ENCODE peak calls at places on chromosomes 16 and 17, in four cellular contexts. G is fibroblast of lung, S is heart right ventricle, M is hepatocyte. Y is an unnamed sample. For H3K9me3 and H3K27me3, the result is how much of the 10 kb centered on the place peaks cover.

GRCh38 chr17:64950871-64951270 is 31.6 kb upstream of the LRRC37A3 start:
- DNase-seq in G (peak), S (no peak), M (no peak), Y (no peak)

GRCh38 chr16:72991645-72992044 is 56.3 kb downstream of the ZFHX3 start:
- DNase-seq in G (no peak), S (no peak), M (no peak), Y (no peak)

GRCh38 chr17:72747416-72747815 is 345.1 kb downstream of the SLC39A11 start:
- DNase-seq in G (no peak), M (no peak), S (no peak), Y (no peak)

GRCh38 chr16:31080756-31081419 is 6.7 kb downstream of the ZNF646 start:
- DNase-seq in M (no peak), G (no peak), S (no peak), Y (no peak)

GRCh38 chr17:65123757-65124675 is 13.2 kb upstream of the RGS9 start:
- DNase-seq in G (no peak), M (no peak), S (no peak), Y (no peak)

GRCh38 chr17:57234252-57235092 is 21.9 kb upstream of the MSI2 start:
- DNase-seq in S (no peak), G (no peak), M (no peak), Y (no peak)

GRCh38 chr17:81518785-81519283 is 6.2 kb upstream of the ACTG1 start:
- DNase-seq in G (no peak), S (peak), M (peak), Y (peak)

GRCh38 chr17:27381007-27381501 is 75.2 kb upstream of the KSR1 start:
- DNase-seq in M (peak), S (peak), G (peak), Y (peak)

GRCh38 chr17:37737081-37737480 is 7.8 kb downstream of the HNF1B start:
- DNase-seq in M (no peak), G (no peak), S (no peak), Y (no peak)

GRCh38 chr17:80637286-80637703 is 92.7 kb downstream of the RPTOR start:
- DNase-seq in M (peak), S (no peak), G (no peak), Y (no peak)

GRCh38 chr16:13896543-13897182 is 23.3 kb upstream of the ERCC4 start:
- DNase-seq in S (no peak), M (no peak), G (no peak), Y (no peak)

GRCh38 chr17:75652934-75653549 is 13.9 kb downstream of the RECQL5 start:
- DNase-seq in S (no peak), M (peak), G (peak), Y (no peak)

GRCh38 chr17:68347380-68347779 is 56.1 kb downstream of the ARSG start:
- DNase-seq in S (no peak), G (no peak), M (no peak), Y (no peak)

GRCh38 chr17:8822401-8823035 is 23.4 kb upstream of the MFSD6L start:
- DNase-seq in S (no peak), G (no peak), M (no peak), Y (no peak)

GRCh38 chr16:83653785-83654184 is 154.0 kb upstream of the HSBP1 start:
- DNase-seq in S (no peak), G (peak), M (no peak), Y (no peak)

GRCh38 chr17:29412780-29413565 is 22.8 kb downstream of the TAOK1 start:
- DNase-seq in G (peak), M (no peak), S (no peak), Y (no peak)

GRCh38 chr17:42980766-42981397 is 517 bp downstream of the RUNDC1 start:
- DNase-seq in M (peak), G (peak), S (peak), Y (peak)

GRCh38 chr17:50593321-50593720 is 32.8 kb downstream of the CACNA1G start:
- DNase-seq in M (peak), G (no peak), S (peak), Y (no peak)

GRCh38 chr17:63399856-63400255 is 46.2 kb downstream of the CYB561 start:
- DNase-seq in M (peak), S (peak), G (peak), Y (peak)

GRCh38 chr16:80743273-80743672 is 61.1 kb downstream of the CDYL2 start:
- DNase-seq in M (no peak), G (peak), S (no peak), Y (no peak)

GRCh38 chr16:4402439-4403132 is 13.8 kb downstream of the CORO7 start:
- DNase-seq in S (peak), M (peak), G (peak), Y (peak)

GRCh38 chr17:39800540-39800939 is 62.8 kb downstream of the GRB7 start:
- DNase-seq in M (no peak), G (no peak), S (no peak), Y (no peak)

GRCh38 chr17:10033449-10033848 is 128.4 kb upstream of the RCVRN start:
- DNase-seq in G (no peak), S (no peak), M (no peak), Y (no peak)

GRCh38 chr17:66676421-66676820 is 158.5 kb upstream of the CACNG5 start:
- DNase-seq in G (peak), S (no peak), M (peak), Y (no peak)

GRCh38 chr16:6124136-6124535 is 1026.5 kb upstream of the EEF2KMT start:
- DNase-seq in S (no peak), G (no peak), M (no peak), Y (no peak)

GRCh38 chr16:8099586-8099985 is 490.7 kb downstream of the TMEM114 start:
- DNase-seq in M (no peak), S (no peak), G (no peak), Y (no peak)

GRCh38 chr16:50653633-50654524 is 27.2 kb downstream of the SNX20 start:
- DNase-seq in S (no peak), G (no peak), M (no peak), Y (no peak)

GRCh38 chr16:85151603-85152413 is 39.5 kb upstream of the CIBAR2 start:
- DNase-seq in M (peak), G (peak), S (peak), Y (peak)

GRCh38 chr16:48479319-48479718 is 94.1 kb upstream of the SIAH1 start:
- DNase-seq in G (no peak), S (no peak), M (no peak), Y (no peak)

GRCh38 chr17:43713494-43714162 is 45.0 kb downstream of the SOST start:
- DNase-seq in G (peak), M (peak), S (peak), Y (peak)

GRCh38 chr16:12210258-12210880 is 233.8 kb downstream of the SNX29 start:
- DNase-seq in S (no peak), M (no peak), G (no peak), Y (no peak)

GRCh38 chr16:24146523-24146922 is 109.6 kb upstream of the CACNG3 start:
- DNase-seq in S (peak), G (peak), M (peak), Y (no peak)

GRCh38 chr16:35752773-35753558 is 2293.6 kb downstream of the TP53TG3F start:
- DNase-seq in S (no peak), G (no peak), M (no peak), Y (no peak)

GRCh38 chr16:35752012-35752772 is 2292.8 kb downstream of the TP53TG3F start:
- DNase-seq in G (no peak), M (no peak), S (no peak), Y (no peak)

GRCh38 chr16:35754391-35755369 is 2295.3 kb downstream of the TP53TG3F start:
- DNase-seq in G (no peak), M (peak), S (no peak), Y (no peak)

GRCh38 chr16:35751191-35751941 is 2292.0 kb downstream of the TP53TG3F start:
- DNase-seq in G (no peak), M (no peak), S (peak), Y (no peak)

GRCh38 chr16:35753559-35754390 is 2294.4 kb downstream of the TP53TG3F start:
- DNase-seq in M (peak), G (no peak), S (no peak), Y (no peak)
- H3K9me3 ChIP-seq in M (under half), G (under half), S (half or more), Y (under half)

DNA sequence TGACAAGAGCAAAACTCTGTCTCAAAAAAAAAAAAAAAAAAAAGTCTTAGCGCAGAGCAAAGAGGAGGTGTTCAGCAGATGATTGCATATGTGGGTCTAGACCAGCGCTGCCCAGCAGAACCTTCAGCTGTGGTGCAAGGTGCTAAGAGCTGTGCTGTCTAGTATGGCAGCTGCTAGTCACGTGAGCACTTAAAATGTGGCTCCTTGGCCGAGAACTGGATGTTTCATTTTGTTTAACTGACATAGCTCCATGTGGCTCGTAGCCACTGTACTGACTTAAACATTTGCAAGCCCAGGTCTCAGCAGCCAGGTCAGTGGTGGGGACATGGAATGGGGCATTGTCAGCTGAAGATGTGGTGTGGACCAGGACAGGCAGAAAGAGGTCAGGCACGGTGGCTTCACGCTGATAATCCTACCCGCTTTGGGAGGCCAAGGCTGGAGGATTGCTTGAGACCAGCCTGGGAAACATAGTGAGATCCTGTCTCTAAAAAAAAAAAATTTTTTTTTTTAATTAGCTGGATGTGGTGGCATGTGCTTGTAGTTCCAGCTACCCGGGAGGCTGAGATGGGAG is 9.2 kb downstream of the C1QTNF1 start:
- DNase-seq in G (no peak), S (no peak), M (no peak), Y (no peak)
- H3K27me3 ChIP-seq in G (under half), S (under half), M (under half), Y (under half)

DNA sequence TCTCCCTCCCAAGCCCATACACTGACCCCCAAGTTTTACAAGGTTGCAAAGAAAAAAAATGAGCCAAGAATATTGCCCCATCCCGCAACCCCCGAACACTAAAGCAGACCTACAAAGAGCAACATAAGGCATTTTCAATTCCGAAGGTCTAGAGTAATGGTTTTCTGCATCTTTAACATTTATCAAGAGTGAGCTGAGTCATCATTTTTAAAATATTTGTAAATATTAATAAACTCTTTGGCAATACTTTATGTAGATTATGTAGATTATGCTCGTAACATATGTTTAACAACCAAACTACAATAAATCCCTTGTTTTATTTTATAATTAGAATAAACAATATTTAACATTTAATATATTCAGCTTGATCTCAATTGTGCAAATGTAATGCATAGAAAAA is 1.4 kb downstream of the ZNF624 start:
- DNase-seq in M (no peak), S (no peak), G (no peak), Y (no peak)
- H3K4me3 ChIP-seq in M (no peak), S (no peak), G (no peak), Y (no peak)

GRCh38 chr17:22138861-22139469 is 446.6 kb downstream of the KCNJ18 start:
- DNase-seq in G (no peak), S (no peak), M (no peak), Y (no peak)

GRCh38 chr17:22145605-22146178 is 453.4 kb downstream of the KCNJ18 start:
- DNase-seq in M (no peak), G (no peak), S (no peak), Y (no peak)

GRCh38 chr17:22142091-22142490 is 449.8 kb downstream of the KCNJ18 start:
- DNase-seq in S (no peak), M (no peak), G (no peak), Y (no peak)
- H3K9me3 ChIP-seq in S (under half), M (under half), G (under half), Y (under half)

DNA sequence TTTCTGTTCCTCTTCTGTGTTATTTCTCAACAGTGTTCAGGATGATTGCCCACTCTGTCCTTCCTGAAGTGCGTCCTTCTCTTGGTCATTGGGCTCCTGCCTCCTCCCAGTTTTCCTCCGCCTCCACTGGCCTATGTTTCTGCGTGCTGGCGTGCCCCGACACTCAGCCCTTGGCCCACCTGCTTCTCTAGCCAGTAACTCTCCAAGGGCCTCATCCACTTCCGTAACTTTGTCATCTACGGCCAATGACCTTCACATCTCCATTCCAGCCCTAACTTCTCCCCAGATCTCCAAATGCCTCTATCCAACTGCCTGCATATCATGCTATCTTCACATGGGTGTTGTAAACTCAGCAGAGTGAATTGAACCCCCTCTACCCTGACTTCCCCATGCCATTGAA is 39.6 kb upstream of the RPL38 start:
- DNase-seq in S (no peak), G (no peak), M (no peak), Y (no peak)
- H3K27me3 ChIP-seq in S (under half), G (under half), M (under half), Y (under half)

GRCh38 chr16:10978846-10979446 is 34.6 kb downstream of the CLEC16A start:
- DNase-seq in M (no peak), S (no peak), G (no peak), Y (no peak)

GRCh38 chr16:10981697-10982216 is 37.4 kb downstream of the CLEC16A start:
- DNase-seq in M (no peak), G (no peak), S (no peak), Y (no peak)

GRCh38 chr16:10979717-10980601 is 35.6 kb downstream of the CLEC16A start:
- DNase-seq in G (peak), M (peak), S (no peak), Y (peak)

GRCh38 chr16:10982430-10983174 is 38.2 kb downstream of the CLEC16A start:
- DNase-seq in M (no peak), S (no peak), G (no peak), Y (no peak)

DNA sequence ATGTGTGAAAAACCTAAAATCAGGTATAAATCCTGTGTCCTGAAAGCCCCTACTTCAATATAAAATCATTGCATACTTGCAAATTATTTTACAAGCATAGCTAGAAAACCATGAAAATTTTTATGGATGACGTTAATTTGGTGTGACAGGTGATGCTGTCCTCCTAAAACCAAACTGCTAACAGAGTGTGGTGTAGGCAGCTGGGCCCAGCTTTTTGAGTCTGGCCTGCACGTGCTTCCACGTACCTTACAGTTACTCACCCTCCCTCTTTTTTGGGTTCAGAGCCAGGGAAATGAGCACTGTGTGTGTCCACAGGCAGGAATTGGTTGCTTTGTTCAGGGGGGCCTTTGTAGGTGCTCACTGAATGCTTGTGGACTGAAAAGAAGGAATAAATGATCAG is 36.4 kb downstream of the CLEC16A start:
- DNase-seq in G (no peak), S (no peak), M (no peak), Y (no peak)
- H3K4me3 ChIP-seq in G (no peak), S (no peak), M (no peak), Y (no peak)

GRCh38 chr16:1012135-1012534 is 30.6 kb downstream of the SOX8 start:
- DNase-seq in M (no peak), S (no peak), G (no peak), Y (no peak)
- H3K9me3 ChIP-seq in M (under half), S (under half), G (under half), Y (under half)